ENCODE peak calls at places on chromosomes 16 and 17, in six cellular contexts. H, L, S, E, W and F are unnamed samples.
A peak's percentile ranks its signal among the peaks of the same experiment; 100 is the strongest.

GRCh38 chr16:30119428-30119827 is 3.6 kb downstream of the MAPK3 start:
- DNase-seq in S (no peak), W (no peak), L (no peak), H (no peak), E (no peak), F (no peak)

GRCh38 chr17:28385037-28385797 is 13.7 kb downstream of the SARM1 start:
- DNase-seq in L (no peak), S (no peak), E (no peak), H (no peak), W (no peak), F (no peak)

GRCh38 chr16:76653390-76654026 is 376.3 kb downstream of the CNTNAP4 start:
- DNase-seq in S (no peak), L (no peak), H (peak; percentile 38), E (peak; percentile 60), W (no peak), F (peak; percentile 0)

GRCh38 chr16:79593074-79593531 is 7.4 kb downstream of the MAF start:
- DNase-seq in L (no peak), H (peak; percentile 6), E (peak; percentile 54), S (no peak), W (no peak), F (no peak)

GRCh38 chr16:7404217-7404616 is 71.6 kb downstream of the RBFOX1 start:
- DNase-seq in E (no peak), L (no peak), W (no peak), H (no peak), S (no peak), F (no peak)

GRCh38 chr16:88499836-88500251 is 46.8 kb downstream of the ZFPM1 start:
- DNase-seq in S (no peak), L (no peak), W (no peak), H (no peak), E (no peak), F (no peak)

GRCh38 chr17:47744168-47745036 is 11.4 kb downstream of the TBX21 start:
- DNase-seq in L (no peak), E (no peak), W (no peak), S (no peak), H (no peak), F (no peak)

GRCh38 chr17:27985736-27986394 is 56.6 kb upstream of the NLK start:
- DNase-seq in L (no peak), E (no peak), S (no peak), H (no peak), W (no peak), F (no peak)

GRCh38 chr16:50845296-50845695 is 103.4 kb downstream of the CYLD start:
- DNase-seq in W (no peak), L (no peak), S (no peak), H (no peak), E (no peak), F (no peak)

GRCh38 chr17:2867441-2868424 is 71.5 kb downstream of the RAP1GAP2 start:
- DNase-seq in E (peak; percentile 77), S (no peak), H (peak; percentile 39), W (no peak), L (no peak), F (peak; percentile 91)

GRCh38 chr16:2761886-2762583 is 9.6 kb downstream of the SRRM2 start:
- DNase-seq in L (no peak), H (no peak), S (no peak), E (no peak), W (no peak), F (no peak)

GRCh38 chr17:44828919-44829557 is 1.0 kb downstream of the GJC1 start:
- DNase-seq in E (peak; percentile 59), S (no peak), W (no peak), L (no peak), H (peak; percentile 48), F (peak; percentile 44)

GRCh38 chr17:64638552-64639198 is 23.4 kb downstream of the SMURF2 start:
- DNase-seq in L (no peak), S (no peak), W (no peak), E (no peak), H (peak; percentile 48), F (peak; percentile 70)

GRCh38 chr17:14886200-14886739 is 378.9 kb downstream of the PMP22 start:
- DNase-seq in W (no peak), L (no peak), E (peak; percentile 14), H (peak; percentile 35), S (no peak), F (peak; percentile 46)

GRCh38 chr17:6603746-6604325 is 36.7 kb downstream of the KIAA0753 start:
- DNase-seq in W (no peak), S (no peak), L (no peak), E (peak; percentile 57), H (peak; percentile 63), F (peak; percentile 22)

GRCh38 chr17:60959011-60959410 is 281.4 kb downstream of the BCAS3 start:
- DNase-seq in W (no peak), S (no peak), H (peak; percentile 75), L (no peak), E (peak; percentile 70), F (peak; percentile 52)

GRCh38 chr16:81478876-81479496 is 34.4 kb downstream of the CMIP start:
- DNase-seq in L (no peak), H (peak; percentile 47), E (no peak), S (no peak), W (no peak), F (no peak)

GRCh38 chr16:2339521-2340484 is 725 bp downstream of the ABCA3 start:
- DNase-seq in H (no peak), S (peak; percentile 18), L (peak; percentile 59), E (peak; percentile 6), W (peak; percentile 29), F (peak; percentile 34)

GRCh38 chr16:19481769-19482168 is 40.1 kb downstream of the GDE1 start:
- DNase-seq in W (no peak), H (no peak), L (no peak), S (no peak), E (no peak), F (no peak)

GRCh38 chr17:9367186-9367585 is 208.4 kb downstream of the STX8 start:
- DNase-seq in H (no peak), S (no peak), E (no peak), L (no peak), W (no peak), F (no peak)

GRCh38 chr16:88352261-88353200 is 30.2 kb upstream of the ZNF469 start:
- DNase-seq in L (no peak), E (no peak), S (no peak), H (no peak), W (no peak), F (peak; percentile 28)

GRCh38 chr16:67704110-67704509 is 15.0 kb downstream of the GFOD2 start:
- DNase-seq in W (no peak), L (no peak), H (no peak), E (no peak), S (no peak), F (no peak)

GRCh38 chr16:17307501-17307900 is 163.3 kb downstream of the XYLT1 start:
- DNase-seq in S (no peak), L (no peak), E (no peak), W (no peak), H (no peak), F (no peak)

GRCh38 chr17:41464682-41465081 is 2.5 kb downstream of the KRT32 start:
- DNase-seq in E (peak; percentile 66), W (no peak), L (no peak), H (peak; percentile 69), S (no peak), F (peak; percentile 98)

GRCh38 chr17:77508047-77508715 is 367.4 kb downstream of the SEC14L1 start:
- DNase-seq in E (no peak), H (peak; percentile 25), S (no peak), W (no peak), L (no peak), F (no peak)

GRCh38 chr16:49911430-49911829 is 55.5 kb upstream of the ZNF423 start:
- DNase-seq in W (no peak), L (no peak), H (no peak), S (no peak), E (no peak), F (no peak)

GRCh38 chr16:51057969-51058337 is 93.1 kb downstream of the SALL1 start:
- DNase-seq in W (no peak), H (no peak), S (no peak), L (no peak), E (no peak), F (no peak)

GRCh38 chr17:66932295-66932694 is 32.2 kb upstream of the CACNG4 start:
- DNase-seq in S (no peak), W (no peak), H (no peak), L (no peak), E (no peak), F (no peak)

GRCh38 chr17:76337413-76337777 is 16.3 kb downstream of the PRPSAP1 start:
- DNase-seq in L (no peak), H (no peak), E (peak; percentile 18), W (no peak), S (no peak), F (peak; percentile 59)

GRCh38 chr17:2264023-2264860 is 39.3 kb downstream of the SMG6 start:
- DNase-seq in S (no peak), W (no peak), H (peak; percentile 48), L (no peak), E (peak; percentile 36), F (peak; percentile 29)

GRCh38 chr16:51881731-51882130 is 665.2 kb downstream of the TOX3 start:
- DNase-seq in S (no peak), H (peak; percentile 83), L (no peak), W (no peak), E (peak; percentile 75), F (peak; percentile 51)

GRCh38 chr17:47295037-47295873 is 28.5 kb upstream of the EFCAB13 start:
- DNase-seq in H (no peak), E (no peak), L (no peak), S (no peak), W (no peak), F (no peak)

GRCh38 chr17:28467456-28468025 is 5.9 kb upstream of the SLC13A2 start:
- DNase-seq in W (no peak), S (no peak), E (peak; percentile 38), L (no peak), H (peak; percentile 83), F (peak; percentile 70)

GRCh38 chr16:11613381-11614303 is 26.9 kb upstream of the LITAF start:
- DNase-seq in S (no peak), H (peak; percentile 56), E (peak; percentile 64), W (no peak), L (no peak), F (no peak)

GRCh38 chr16:84379008-84379730 is 10.8 kb downstream of the ATP2C2 start:
- DNase-seq in L (no peak), H (no peak), W (no peak), S (no peak), E (no peak), F (no peak)